ENCODE peak calls at places on chromosome 14, in five cellular contexts. R, W, F, C and A are unnamed samples.

GRCh38 chr14:42490536-42490935 is 883.9 kb downstream of the LRFN5 start:
- DNase-seq in R (peak; percentile 50), W (no peak), F (no peak), C (no peak), A (no peak)

GRCh38 chr14:58864751-58865519 is 227.2 kb downstream of the DACT1 start:
- DNase-seq in R (peak; percentile 86), W (no peak), F (no peak), C (no peak), A (no peak)

GRCh38 chr14:99323603-99324185 is 51.7 kb upstream of the BCL11B start:
- DNase-seq in R (no peak), W (no peak), F (no peak), C (no peak), A (no peak)

GRCh38 chr14:74645735-74646134 is 33.7 kb upstream of the LTBP2 start:
- DNase-seq in R (no peak), W (no peak), F (no peak), C (no peak), A (no peak)

GRCh38 chr14:105023791-105024480 is 3.1 kb upstream of the CDCA4 start:
- DNase-seq in R (peak; percentile 76), W (peak; percentile 53), F (no peak), C (no peak), A (no peak)

GRCh38 chr14:52589646-52590045 is 37.0 kb downstream of the GPR137C start:
- DNase-seq in R (no peak), W (no peak), F (no peak), C (no peak), A (no peak)

GRCh38 chr14:62662811-62663477 is 382.3 kb downstream of the KCNH5 start:
- DNase-seq in R (peak; percentile 30), W (no peak), F (no peak), C (no peak), A (no peak)

GRCh38 chr14:52079239-52079956 is 10.5 kb upstream of the NID2 start:
- DNase-seq in R (peak; percentile 60), W (no peak), F (no peak), C (no peak), A (no peak)

GRCh38 chr14:74018029-74018703 is 922 bp downstream of the ENTPD5 start:
- DNase-seq in R (peak; percentile 87), W (peak; percentile 20), F (no peak), C (no peak), A (no peak)

GRCh38 chr14:96362071-96362964 is 823 bp downstream of the ATG2B start:
- DNase-seq in R (no peak), W (peak; percentile 35), F (peak; percentile 50), C (peak; percentile 28), A (peak; percentile 19)

GRCh38 chr14:20501346-20501745 is 4.0 kb upstream of the RNASE10 start:
- DNase-seq in R (peak; percentile 18), W (peak; percentile 15), F (no peak), C (no peak), A (no peak)

GRCh38 chr14:101719708-101720107 is 41.8 kb upstream of the PPP2R5C start:
- DNase-seq in R (no peak), W (no peak), F (no peak), C (no peak), A (no peak)

GRCh38 chr14:54597795-54598443 is 31.0 kb downstream of the SAMD4A start:
- DNase-seq in R (peak; percentile 42), W (no peak), F (no peak), C (no peak), A (no peak)

GRCh38 chr14:34128665-34129064 is 177.8 kb upstream of the EGLN3 start:
- DNase-seq in R (no peak), W (no peak), F (no peak), C (no peak), A (no peak)

GRCh38 chr14:69650948-69651369 is 39.6 kb downstream of the SUSD6 start:
- DNase-seq in R (no peak), W (no peak), F (no peak), C (no peak), A (no peak)

GRCh38 chr14:75294649-75295033 is 16.0 kb downstream of the FOS start:
- DNase-seq in R (no peak), W (no peak), F (no peak), C (no peak), A (no peak)

GRCh38 chr14:99731536-99732435 is 47.7 kb downstream of the CYP46A1 start:
- DNase-seq in R (no peak), W (no peak), F (no peak), C (no peak), A (no peak)

GRCh38 chr14:73180385-73180805 is 44.1 kb downstream of the PSEN1 start:
- DNase-seq in R (peak; percentile 53), W (peak; percentile 67), F (no peak), C (no peak), A (no peak)

GRCh38 chr14:94180655-94181271 is 6.6 kb downstream of the PPP4R4 start:
- DNase-seq in R (peak; percentile 4), W (peak; percentile 36), F (no peak), C (no peak), A (no peak)

GRCh38 chr14:23299986-23300686 is 2.5 kb downstream of the PPP1R3E start:
- DNase-seq in R (no peak), W (no peak), F (no peak), C (no peak), A (no peak)

GRCh38 chr14:35403397-35404245 is 928 bp downstream of the NFKBIA start:
- DNase-seq in R (peak; percentile 77), W (peak; percentile 88), F (peak; percentile 97), C (peak; percentile 95), A (peak; percentile 94)

GRCh38 chr14:105226198-105226597 is 22.1 kb upstream of the BTBD6 start:
- DNase-seq in R (no peak), W (no peak), F (no peak), C (no peak), A (no peak)

GRCh38 chr14:44963775-44964380 is 1.9 kb downstream of the TOGARAM1 start:
- DNase-seq in R (no peak), W (no peak), F (no peak), C (no peak), A (no peak)

GRCh38 chr14:21910260-21910659 is 236.6 kb upstream of the OR4E1 start:
- DNase-seq in R (no peak), W (no peak), F (no peak), C (no peak), A (no peak)

GRCh38 chr14:90903101-90903500 is 86.9 kb upstream of the TTC7B start:
- DNase-seq in R (peak; percentile 18), W (peak; percentile 69), F (peak; percentile 63), C (peak; percentile 51), A (peak; percentile 64)

GRCh38 chr14:71754422-71755095 is 177.7 kb upstream of the RGS6 start:
- DNase-seq in R (no peak), W (no peak), F (no peak), C (no peak), A (no peak)

GRCh38 chr14:36105401-36105800 is 71.1 kb downstream of the PTCSC3 start:
- DNase-seq in R (no peak), W (no peak), F (no peak), C (no peak), A (no peak)

GRCh38 chr14:81125536-81125935 is 95.2 kb downstream of the GTF2A1 start:
- DNase-seq in R (no peak), W (no peak), F (no peak), C (no peak), A (no peak)

GRCh38 chr14:39558525-39558924 is 126.3 kb upstream of the FBXO33 start:
- DNase-seq in R (no peak), W (no peak), F (no peak), C (no peak), A (no peak)

GRCh38 chr14:93941293-93941910 is 14.3 kb downstream of the FAM181A start:
- DNase-seq in R (peak; percentile 88), W (no peak), F (no peak), C (no peak), A (no peak)

GRCh38 chr14:35365130-35366047 is 39.2 kb downstream of the NFKBIA start:
- DNase-seq in R (peak; percentile 89), W (peak; percentile 63), F (peak; percentile 87), C (peak; percentile 91), A (no peak)